ENCODE peak calls at places on chromosomes 6 and 20, in four cellular contexts. R is CD8-positive, alpha-beta memory T cell; I is right cardiac atrium; D is RWPE1. M is an unnamed sample.

GRCh38 chr6:23650676-23651075 is 475.3 kb upstream of the NRSN1 start:
- DNase-seq in R (no peak), I (no peak), D (no peak), M (no peak)

GRCh38 chr6:131761061-131761761 is 46.6 kb upstream of the ENPP1 start:
- DNase-seq in R (no peak), I (no peak), D (peak; percentile 35), M (no peak)

GRCh38 chr6:27334141-27334540 is 22.1 kb upstream of the POM121L2 start:
- DNase-seq in R (no peak), I (no peak), D (no peak), M (no peak)

GRCh38 chr20:35598899-35599775 is 16.5 kb upstream of the SPAG4 start:
- DNase-seq in R (no peak), I (no peak), D (no peak), M (no peak)

GRCh38 chr6:12363651-12364381 is 73.7 kb downstream of the EDN1 start:
- DNase-seq in R (no peak), I (no peak), D (no peak), M (no peak)

GRCh38 chr6:43204271-43205105 is 22.5 kb downstream of the CUL9 start:
- DNase-seq in R (no peak), I (no peak), D (no peak), M (no peak)

GRCh38 chr20:36644713-36645109 is 1.3 kb downstream of the SLA2 start:
- DNase-seq in R (no peak), I (no peak), D (no peak), M (no peak)

GRCh38 chr20:51497542-51498467 is 44.7 kb downstream of the NFATC2 start:
- DNase-seq in R (peak; percentile 43), I (peak; percentile 45), D (no peak), M (no peak)

GRCh38 chr6:13175759-13176158 is 152.6 kb downstream of the TBC1D7 start:
- DNase-seq in R (no peak), I (no peak), D (no peak), M (no peak)

GRCh38 chr6:50353603-50354002 is 303.9 kb upstream of the DEFB112 start:
- DNase-seq in R (no peak), I (no peak), D (no peak), M (no peak)

GRCh38 chr6:111614833-111615582 is 9.3 kb upstream of the TRAF3IP2 start:
- DNase-seq in R (no peak), I (no peak), D (no peak), M (no peak)

GRCh38 chr20:49207071-49207470 is 12.1 kb upstream of the DDX27 start:
- DNase-seq in R (no peak), I (no peak), D (no peak), M (no peak)

GRCh38 chr6:139418426-139419132 is 44.1 kb upstream of the CITED2 start:
- DNase-seq in R (no peak), I (no peak), D (no peak), M (no peak)

GRCh38 chr6:117448011-117448410 is 22.3 kb upstream of the ROS1 start:
- DNase-seq in R (no peak), I (no peak), D (no peak), M (no peak)

GRCh38 chr6:3850451-3851203 is 1.5 kb downstream of the FAM50B start:
- DNase-seq in R (peak; percentile 41), I (no peak), D (no peak), M (no peak)

GRCh38 chr6:53168516-53169257 is 20.0 kb upstream of the GCM1 start:
- DNase-seq in R (no peak), I (no peak), D (peak; percentile 20), M (no peak)

GRCh38 chr6:130680118-130680517 is 147.1 kb upstream of the SMLR1 start:
- DNase-seq in R (no peak), I (no peak), D (peak; percentile 82), M (no peak)

GRCh38 chr6:25278557-25278913 is 639 bp upstream of the CARMIL1 start:
- DNase-seq in R (no peak), I (no peak), D (peak; percentile 53), M (no peak)

GRCh38 chr6:31717499-31718222 is 2.5 kb downstream of the LY6G6D start:
- DNase-seq in R (no peak), I (no peak), D (no peak), M (no peak)

GRCh38 chr6:14450133-14451040 is 332.8 kb downstream of the CD83 start:
- DNase-seq in R (no peak), I (no peak), D (no peak), M (no peak)

GRCh38 chr20:59164681-59165388 is 1.2 kb downstream of the ZNF831 start:
- DNase-seq in R (no peak), I (no peak), D (no peak), M (no peak)

GRCh38 chr6:31908791-31909190 is 6.9 kb upstream of the ZBTB12 start:
- DNase-seq in R (no peak), I (no peak), D (no peak), M (no peak)

GRCh38 chr6:163507965-163508364 is 93.4 kb downstream of the QKI start:
- DNase-seq in R (no peak), I (no peak), D (no peak), M (no peak)

GRCh38 chr20:54292186-54292585 is 84.3 kb downstream of the PFDN4 start:
- DNase-seq in R (no peak), I (no peak), D (peak; percentile 26), M (no peak)

GRCh38 chr6:127446356-127446755 is 12.8 kb downstream of the KIAA0408 start:
- DNase-seq in R (no peak), I (no peak), D (no peak), M (no peak)

GRCh38 chr20:54618412-54618811 is 143.0 kb downstream of the DOK5 start:
- DNase-seq in R (no peak), I (no peak), D (no peak), M (no peak)

GRCh38 chr6:84804720-84805119 is 40.3 kb upstream of the TBX18 start:
- DNase-seq in R (no peak), I (no peak), D (peak; percentile 30), M (no peak)

GRCh38 chr6:159727717-159728440 is 573 bp downstream of the WTAP start:
- DNase-seq in R (no peak), I (no peak), D (no peak), M (no peak)

GRCh38 chr6:158287047-158287446 is 25.2 kb upstream of the TULP4 start:
- DNase-seq in R (no peak), I (no peak), D (no peak), M (no peak)

GRCh38 chr20:52500150-52500549 is 308.6 kb upstream of the ZFP64 start:
- DNase-seq in R (no peak), I (no peak), D (no peak), M (no peak)

GRCh38 chr6:56693988-56694387 is 51.3 kb upstream of the DST start:
- DNase-seq in R (no peak), I (no peak), D (peak; percentile 46), M (no peak)

GRCh38 chr20:45995213-45996097 is 13.3 kb upstream of the MMP9 start:
- DNase-seq in R (no peak), I (no peak), D (no peak), M (no peak)
- H3K27ac ChIP-seq in R (no peak overlapping the region), I (no peak overlapping the region), D (no peak overlapping the region), M (no peak overlapping the region)

DNA sequence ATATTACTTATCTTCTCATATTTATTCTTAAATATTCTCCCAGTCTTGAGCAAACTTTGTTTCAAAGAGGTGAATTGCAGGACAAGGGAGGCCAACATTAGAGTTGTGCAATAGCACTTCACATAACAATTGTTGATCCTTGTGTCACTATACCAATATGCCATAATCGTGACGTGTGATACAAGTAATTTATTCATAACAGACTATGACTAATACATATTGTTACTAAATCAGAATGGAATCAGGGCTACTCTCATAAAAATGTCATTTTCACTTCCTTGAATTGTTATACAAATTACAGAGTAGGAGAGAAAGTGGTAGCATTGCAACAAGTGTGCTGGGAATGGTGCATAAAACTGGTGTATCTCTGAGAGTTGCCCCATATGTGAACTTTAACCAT is 37.2 kb upstream of the PLCB1 start:
- DNase-seq in R (no peak), I (no peak), D (peak; percentile 11), M (no peak)
- H3K27ac ChIP-seq in R (no peak overlapping the region), I (no peak overlapping the region), D (no peak overlapping the region), M (no peak overlapping the region)

DNA sequence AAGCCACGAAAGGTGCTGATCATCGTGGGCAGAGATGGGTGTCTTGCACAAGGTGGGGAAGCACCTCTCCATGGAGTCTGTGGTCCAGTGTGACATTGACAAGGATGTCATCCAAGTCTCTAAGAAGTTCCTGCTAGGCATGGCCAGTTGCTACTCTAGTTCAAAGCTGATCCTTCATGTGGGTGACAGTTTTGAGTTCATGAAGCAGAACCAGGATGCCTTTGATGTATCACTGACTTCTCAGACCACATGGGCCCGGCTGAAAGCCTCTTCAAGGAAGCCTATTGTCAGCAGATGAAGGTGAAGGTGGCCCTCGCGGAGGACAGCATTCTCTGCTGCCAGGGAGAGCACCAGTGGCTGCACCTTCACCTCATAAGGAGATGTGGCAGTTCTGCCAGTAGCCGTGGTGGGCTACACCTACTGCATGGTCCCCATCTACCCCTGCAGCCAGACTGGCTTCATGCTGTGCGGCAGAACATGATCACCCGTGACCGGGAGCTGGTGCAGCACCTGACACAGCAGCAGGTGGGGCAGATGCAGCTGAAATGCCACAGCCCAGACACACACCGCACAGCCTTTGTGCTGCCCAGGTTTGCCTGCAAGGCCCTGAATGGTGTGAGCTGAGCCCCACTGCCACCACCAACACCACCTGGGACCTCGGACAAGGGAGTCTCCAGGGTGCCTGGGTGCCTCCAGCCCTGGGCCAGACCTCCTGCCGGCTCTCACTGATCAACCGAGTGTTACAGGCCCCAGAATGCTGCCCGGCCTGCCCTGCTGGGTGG is 75.0 kb upstream of the SULF2 start:
- DNase-seq in R (no peak), I (no peak), D (no peak), M (no peak)
- H3K27ac ChIP-seq in R (no peak overlapping the region), I (no peak overlapping the region), D (peak overlapping the region; percentile 5), M (no peak overlapping the region)

GRCh38 chr6:149235130-149235561 is 82.4 kb upstream of the TAB2 start:
- DNase-seq in R (no peak), I (peak; percentile 40), D (peak; percentile 45), M (no peak)

GRCh38 chr6:149236584-149236983 is 80.9 kb upstream of the TAB2 start:
- DNase-seq in R (no peak), I (no peak), D (no peak), M (no peak)

GRCh38 chr6:149231786-149232185 is 85.7 kb upstream of the TAB2 start:
- DNase-seq in R (no peak), I (no peak), D (no peak), M (peak; percentile 59)

GRCh38 chr6:149233056-149233715 is 84.3 kb upstream of the TAB2 start:
- DNase-seq in R (peak; percentile 3), I (no peak), D (peak; percentile 94), M (no peak)

DNA sequence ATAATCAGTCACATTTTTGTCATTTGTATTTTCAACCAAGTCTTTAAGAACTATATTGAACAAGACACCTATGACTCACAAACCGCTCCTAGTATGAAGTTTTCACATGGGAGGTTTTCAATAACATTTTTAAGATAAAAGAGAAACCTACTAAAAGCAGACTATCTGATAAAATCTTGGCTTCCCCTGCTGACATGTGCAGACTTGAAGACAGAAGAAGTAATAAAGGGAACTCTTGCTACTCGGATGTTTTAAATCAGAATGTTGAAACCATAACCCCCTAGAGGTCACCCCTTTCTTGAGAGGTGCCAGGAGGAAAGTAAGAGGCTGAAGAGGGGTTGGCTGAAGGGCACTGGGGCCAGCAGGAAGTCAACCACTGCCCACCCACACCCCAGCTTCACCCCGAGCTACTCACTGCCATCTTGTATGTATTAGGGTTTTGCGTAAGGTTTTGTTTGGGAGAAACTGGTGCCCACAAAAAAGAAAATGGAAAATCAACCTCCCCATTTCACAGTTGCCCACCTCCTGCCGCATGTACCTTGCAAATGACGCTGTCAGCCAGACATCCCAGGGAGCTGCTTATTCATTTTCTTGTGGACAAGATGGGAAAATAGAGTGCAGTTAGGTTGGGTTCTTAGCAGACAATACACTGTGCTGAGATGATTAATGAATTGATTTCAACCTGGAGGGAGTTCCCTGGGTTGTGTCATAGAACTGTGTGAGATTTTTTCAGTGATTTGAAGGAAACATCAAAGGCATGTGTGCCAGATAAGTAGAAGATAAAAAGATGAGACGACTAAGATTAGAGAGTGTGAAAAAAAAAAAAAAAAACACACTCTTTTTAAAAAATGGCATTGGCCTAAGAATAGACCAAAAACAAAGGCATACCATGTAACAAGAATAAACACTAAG is 83.2 kb upstream of the TAB2 start:
- DNase-seq in R (no peak), I (no peak), D (peak; percentile 67), M (no peak)
- H3K27ac ChIP-seq in R (peak overlapping the region; percentile 8), I (no peak overlapping the region), D (peak overlapping the region; percentile 81), M (no peak overlapping the region)